ENCODE peak calls at places on chromosomes 6 and 20, in six cellular contexts. R is WERI-Rb-1, E is GM12865, A is suprapubic skin, X is DND-41, O is H1. D is an unnamed sample.

GRCh38 chr20:49739042-49739441 is 25.4 kb upstream of the B4GALT5 start:
- DNase-seq in R (no peak), E (no peak), A (no peak), X (no peak), O (no peak), D (no peak)

GRCh38 chr20:54099894-54100293 is 29.5 kb upstream of the BCAS1 start:
- DNase-seq in R (no peak), E (no peak), A (no peak), X (no peak), O (no peak), D (no peak)

GRCh38 chr6:167495506-167496391 is 170.9 kb downstream of the TTLL2 start:
- DNase-seq in R (peak; percentile 43), E (no peak), A (no peak), X (no peak), O (no peak), D (no peak)

GRCh38 chr20:26208296-26209091 is 511.8 kb upstream of the ZNF337 start:
- DNase-seq in R (peak; percentile 44), E (peak; percentile 1), A (no peak), X (no peak), O (peak; percentile 82), D (peak; percentile 29)

GRCh38 chr6:29553268-29554057 is 6.1 kb downstream of the UBD start:
- DNase-seq in R (no peak), E (peak; percentile 39), A (no peak), X (no peak), O (peak; percentile 85), D (peak; percentile 52)

GRCh38 chr20:41733151-41733550 is 115.0 kb upstream of the CHD6 start:
- DNase-seq in R (no peak), E (no peak), A (no peak), X (no peak), O (no peak), D (no peak)

GRCh38 chr6:6346427-6346826 is 26.0 kb upstream of the F13A1 start:
- DNase-seq in R (no peak), E (no peak), A (no peak), X (no peak), O (no peak), D (no peak)

GRCh38 chr20:63223121-63223825 is 7.3 kb upstream of the YTHDF1 start:
- DNase-seq in R (peak; percentile 68), E (peak; percentile 48), A (no peak), X (peak; percentile 63), O (peak; percentile 86), D (no peak)

GRCh38 chr20:16919841-16920240 is 171.7 kb downstream of the OTOR start:
- DNase-seq in R (peak; percentile 61), E (no peak), A (no peak), X (no peak), O (no peak), D (no peak)

GRCh38 chr20:51749674-51750036 is 18.5 kb downstream of the ATP9A start:
- DNase-seq in R (peak; percentile 50), E (no peak), A (no peak), X (no peak), O (no peak), D (no peak)

GRCh38 chr20:35497780-35498189 is 31.7 kb downstream of the C20orf173 start:
- DNase-seq in R (no peak), E (no peak), A (no peak), X (no peak), O (no peak), D (no peak)

GRCh38 chr20:20329564-20329963 is 38.3 kb upstream of the INSM1 start:
- DNase-seq in R (no peak), E (no peak), A (no peak), X (no peak), O (no peak), D (no peak)

GRCh38 chr6:150143521-150144293 is 863 bp downstream of the PPP1R14C start:
- DNase-seq in R (peak; percentile 13), E (no peak), A (no peak), X (no peak), O (peak; percentile 59), D (peak; percentile 18)

GRCh38 chr6:110325197-110325596 is 33.0 kb downstream of the METTL24 start:
- DNase-seq in R (no peak), E (no peak), A (no peak), X (no peak), O (no peak), D (no peak)

GRCh38 chr6:83265384-83265783 is 72.2 kb downstream of the RWDD2A start:
- DNase-seq in R (no peak), E (no peak), A (no peak), X (no peak), O (no peak), D (no peak)

GRCh38 chr20:37945034-37945660 is 42.2 kb downstream of the VSTM2L start:
- DNase-seq in R (no peak), E (no peak), A (peak; percentile 63), X (no peak), O (peak; percentile 38), D (no peak)

GRCh38 chr6:43977404-43978111 is 149.7 kb downstream of the MRPL14 start:
- DNase-seq in R (peak; percentile 9), E (peak; percentile 89), A (peak; percentile 43), X (no peak), O (peak; percentile 19), D (no peak)

GRCh38 chr6:156794963-156795362 is 17.8 kb downstream of the ARID1B start:
- DNase-seq in R (no peak), E (peak; percentile 76), A (no peak), X (no peak), O (no peak), D (no peak)

GRCh38 chr6:75306074-75306473 is 21.5 kb upstream of the TMEM30A start:
- DNase-seq in R (no peak), E (no peak), A (no peak), X (no peak), O (no peak), D (no peak)

GRCh38 chr6:47235964-47236760 is 73.5 kb downstream of the TNFRSF21 start:
- DNase-seq in R (peak; percentile 33), E (peak; percentile 29), A (no peak), X (no peak), O (no peak), D (no peak)

GRCh38 chr6:98844244-98845161 is 10.1 kb downstream of the POU3F2 start:
- DNase-seq in R (no peak), E (no peak), A (no peak), X (no peak), O (peak; percentile 60), D (no peak)

GRCh38 chr6:90131091-90131490 is 165.6 kb downstream of the BACH2 start:
- DNase-seq in R (no peak), E (no peak), A (no peak), X (no peak), O (no peak), D (no peak)

GRCh38 chr20:58760881-58761280 is 68.3 kb downstream of the NPEPL1 start:
- DNase-seq in R (no peak), E (no peak), A (peak; percentile 31), X (no peak), O (no peak), D (no peak)

GRCh38 chr6:150567823-150568383 is 31.8 kb upstream of the PLEKHG1 start:
- DNase-seq in R (no peak), E (no peak), A (no peak), X (no peak), O (no peak), D (no peak)

GRCh38 chr6:32627831-32628230 is 9.4 kb upstream of the HLA-DQA1 start:
- DNase-seq in R (no peak), E (peak; percentile 91), A (no peak), X (no peak), O (no peak), D (no peak)

GRCh38 chr6:53032853-53033252 is 32.4 kb upstream of the FBXO9 start:
- DNase-seq in R (no peak), E (no peak), A (no peak), X (no peak), O (no peak), D (no peak)
- TF ChIP-seq CTCF in R (no peak), E (no peak), A (no peak), X (no peak), O (no peak), D (no peak)

GRCh38 chr20:57527728-57528127 is 2.8 kb upstream of the CTCFL start:
- DNase-seq in R (no peak), E (no peak), A (no peak), X (no peak), O (no peak), D (no peak)
- TF ChIP-seq CTCF in R (no peak), E (no peak), A (no peak), X (no peak), O (no peak), D (no peak)

DNA sequence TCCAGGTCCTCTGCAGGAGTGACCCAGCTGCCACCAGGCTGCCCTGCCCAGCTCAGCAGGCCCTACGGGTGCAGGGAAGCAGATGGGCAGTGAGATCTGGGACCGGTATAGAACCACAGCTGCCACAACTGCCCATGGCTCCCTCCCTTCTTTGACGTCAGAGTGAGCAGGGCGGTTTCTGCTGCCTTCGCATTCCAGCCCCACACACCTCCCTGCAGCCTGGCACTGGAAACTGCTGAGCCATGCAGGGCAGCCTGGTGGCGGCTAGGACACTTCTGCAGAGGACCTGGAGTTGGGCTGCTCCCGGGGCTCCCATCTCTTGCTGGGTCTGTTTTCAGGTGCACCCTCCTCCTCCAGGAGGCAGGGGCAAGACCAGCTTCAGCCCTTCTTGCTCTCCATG is 101.6 kb upstream of the CD93 start:
- DNase-seq in R (no peak), E (no peak), A (no peak), X (no peak), O (no peak), D (no peak)
- TF ChIP-seq CTCF in R (no peak), E (no peak), A (no peak), X (no peak), O (no peak), D (no peak)

GRCh38 chr6:80269331-80269730 is 162.9 kb downstream of the BCKDHB start:
- DNase-seq in R (no peak), E (no peak), A (no peak), X (no peak), O (no peak), D (no peak)
- TF ChIP-seq CTCF in R (no peak), E (no peak), A (no peak), X (no peak), O (no peak), D (no peak)

GRCh38 chr20:45095753-45096371 is 5.1 kb downstream of the KCNS1 start:
- DNase-seq in R (peak; percentile 32), E (peak; percentile 75), A (no peak), X (peak; percentile 73), O (peak; percentile 76), D (no peak)
- TF ChIP-seq CTCF in R (peak; percentile 74), E (peak; percentile 80), A (peak; percentile 74), X (peak; percentile 90), O (peak; percentile 29), D (peak; percentile 78)

DNA sequence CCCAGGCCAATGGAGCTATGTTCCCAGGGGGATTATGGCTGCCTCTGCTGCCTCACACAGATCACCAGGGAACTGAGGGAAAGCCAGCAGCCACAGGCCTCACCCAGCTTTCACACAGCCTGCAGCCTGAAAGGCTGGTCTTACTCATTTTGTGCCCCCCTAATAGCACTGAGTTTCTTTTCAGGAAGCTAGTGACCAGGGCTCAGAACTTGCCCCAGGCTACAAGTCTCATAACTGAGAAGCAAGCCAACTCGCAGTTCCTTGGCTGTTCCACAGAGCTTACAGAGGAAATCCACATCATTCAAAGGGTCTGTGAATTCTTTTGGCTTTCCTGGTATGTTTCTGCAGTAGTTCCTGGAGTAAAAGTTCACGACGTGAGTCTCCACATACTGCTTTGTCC is 524.8 kb upstream of the GJE1 start:
- DNase-seq in R (no peak), E (no peak), A (no peak), X (no peak), O (no peak), D (no peak)
- TF ChIP-seq CTCF in R (no peak), E (no peak), A (no peak), X (no peak), O (no peak), D (no peak)